ENCODE peak calls at places on chromosomes 4 and X, in nine cellular contexts. I, J, X, B, D, F, N, Y and L are unnamed samples.
A peak's percentile ranks its signal among the peaks of the same experiment; 100 is the strongest.

GRCh38 chr4:2935762-2936743 is 27.2 kb downstream of the NOP14 start:
- DNase-seq in I (peak; percentile 59), J (no peak), X (no peak), B (no peak), D (no peak), F (peak; percentile 73), N (peak; percentile 50), Y (no peak), L (no peak)

GRCh38 chr4:163072222-163072621 is 94.5 kb downstream of the NAF1 start:
- DNase-seq in I (no peak), J (no peak), X (no peak), B (no peak), D (no peak), F (no peak), N (no peak), Y (no peak), L (no peak)

GRCh38 chr4:37762294-37763163 is 64.0 kb upstream of the PGM2 start:
- DNase-seq in I (peak; percentile 5), J (no peak), X (no peak), B (no peak), D (no peak), F (no peak), N (no peak), Y (no peak), L (no peak)

GRCh38 chr4:47662975-47663374 is 174.9 kb downstream of the CORIN start:
- DNase-seq in I (no peak), J (no peak), X (no peak), B (no peak), D (no peak), F (no peak), N (no peak), Y (no peak), L (no peak)

GRCh38 chr4:83150563-83151330 is 36.2 kb upstream of the PLAC8 start:
- DNase-seq in I (no peak), J (no peak), X (no peak), B (no peak), D (no peak), F (no peak), N (no peak), Y (no peak), L (no peak)

GRCh38 chr4:26826721-26827120 is 33.9 kb upstream of the STIM2 start:
- DNase-seq in I (no peak), J (no peak), X (no peak), B (no peak), D (no peak), F (no peak), N (no peak), Y (no peak), L (no peak)

GRCh38 chr4:16442296-16442695 is 216.0 kb upstream of the TAPT1 start:
- DNase-seq in I (no peak), J (no peak), X (no peak), B (no peak), D (no peak), F (no peak), N (no peak), Y (no peak), L (no peak)

GRCh38 chr4:123315617-123316016 is 81.0 kb upstream of the SPRY1 start:
- DNase-seq in I (no peak), J (no peak), X (no peak), B (no peak), D (no peak), F (no peak), N (no peak), Y (no peak), L (no peak)

GRCh38 chrX:21800344-21800770 is 39.1 kb upstream of the MBTPS2 start:
- DNase-seq in I (no peak), J (no peak), X (no peak), B (no peak), D (no peak), F (no peak), N (no peak), Y (no peak), L (no peak)

GRCh38 chrX:11064851-11065600 is 46.1 kb upstream of the HCCS start:
- DNase-seq in I (no peak), J (peak; percentile 56), X (no peak), B (no peak), D (no peak), F (no peak), N (no peak), Y (no peak), L (no peak)

GRCh38 chrX:131816551-131817136 is 206.5 kb upstream of the STK26 start:
- DNase-seq in I (peak; percentile 86), J (peak; percentile 65), X (peak; percentile 70), B (peak; percentile 86), D (peak; percentile 51), F (no peak), N (peak; percentile 91), Y (no peak), L (no peak)

GRCh38 chr4:131974730-131975129 is 1174.4 kb upstream of the PCDH10 start:
- DNase-seq in I (no peak), J (no peak), X (no peak), B (no peak), D (no peak), F (no peak), N (no peak), Y (no peak), L (no peak)

GRCh38 chr4:41550308-41550707 is 12.4 kb downstream of the LIMCH1 start:
- DNase-seq in I (no peak), J (no peak), X (no peak), B (no peak), D (no peak), F (no peak), N (no peak), Y (no peak), L (no peak)

GRCh38 chr4:184762100-184762499 is 28.2 kb upstream of the CENPU start:
- DNase-seq in I (peak; percentile 53), J (no peak), X (peak; percentile 33), B (no peak), D (no peak), F (no peak), N (no peak), Y (no peak), L (no peak)

GRCh38 chr4:137664055-137664405 is 131.7 kb upstream of the PCDH18 start:
- DNase-seq in I (no peak), J (peak; percentile 23), X (no peak), B (no peak), D (no peak), F (no peak), N (no peak), Y (no peak), L (no peak)

GRCh38 chr4:153663667-153664066 is 20.4 kb upstream of the TLR2 start:
- DNase-seq in I (no peak), J (no peak), X (no peak), B (no peak), D (no peak), F (no peak), N (no peak), Y (no peak), L (no peak)

GRCh38 chr4:146488495-146489174 is 33.1 kb downstream of the SLC10A7 start:
- DNase-seq in I (no peak), J (no peak), X (no peak), B (no peak), D (no peak), F (no peak), N (no peak), Y (no peak), L (no peak)

GRCh38 chrX:12007881-12008280 is 130.4 kb upstream of the FRMPD4 start:
- DNase-seq in I (no peak), J (peak; percentile 56), X (no peak), B (no peak), D (no peak), F (no peak), N (no peak), Y (no peak), L (no peak)

GRCh38 chr4:73315091-73315490 is 56.5 kb upstream of the ANKRD17 start:
- DNase-seq in I (no peak), J (peak; percentile 22), X (no peak), B (no peak), D (no peak), F (no peak), N (no peak), Y (no peak), L (no peak)

GRCh38 chrX:53445977-53446376 is 11.8 kb upstream of the HSD17B10 start:
- DNase-seq in I (peak; percentile 56), J (peak; percentile 28), X (no peak), B (no peak), D (no peak), F (no peak), N (no peak), Y (peak; percentile 45), L (no peak)

GRCh38 chr4:73309211-73309610 is 50.6 kb upstream of the ANKRD17 start:
- DNase-seq in I (no peak), J (no peak), X (no peak), B (no peak), D (no peak), F (no peak), N (no peak), Y (no peak), L (no peak)

GRCh38 chr4:22607382-22607781 is 85.4 kb upstream of the GBA3 start:
- DNase-seq in I (peak; percentile 62), J (peak; percentile 58), X (peak; percentile 24), B (peak; percentile 5), D (peak; percentile 22), F (no peak), N (no peak), Y (no peak), L (no peak)

GRCh38 chr4:3703677-3704521 is 62.3 kb upstream of the ADRA2C start:
- DNase-seq in I (no peak), J (no peak), X (no peak), B (no peak), D (no peak), F (peak; percentile 61), N (no peak), Y (peak; percentile 27), L (no peak)

GRCh38 chr4:154314248-154314647 is 177.4 kb downstream of the DCHS2 start:
- DNase-seq in I (no peak), J (peak; percentile 52), X (no peak), B (peak; percentile 14), D (no peak), F (no peak), N (no peak), Y (no peak), L (no peak)

GRCh38 chrX:115940348-115940747 is 230.2 kb upstream of the AGTR2 start:
- DNase-seq in I (no peak), J (no peak), X (no peak), B (no peak), D (no peak), F (no peak), N (no peak), Y (no peak), L (no peak)

GRCh38 chr4:163245044-163245443 is 78.4 kb upstream of the NAF1 start:
- DNase-seq in I (no peak), J (no peak), X (no peak), B (no peak), D (no peak), F (no peak), N (no peak), Y (no peak), L (no peak)